ENCODE peak calls at places on chromosomes 12 and 14, in seven cellular contexts. V is NCI-H1092 treated with DMSO at 0.1 percent for 48 hours; K is uterus; I is testis; N is activated CD4-positive, alpha-beta T cell treated with anti-CD3 and anti-CD28 coated beads, Interleukin-2, amount 50 U/mL, for 1 hour; R is activated CD8-positive, alpha-beta memory T cell treated with anti-CD3 and anti-CD28 coated beads for 48 hours; X is GOT3. E is an unnamed sample.

GRCh38 chr12:8909752-8910151 is 4.6 kb upstream of the PHC1 start:
- DNase-seq in V (no peak), K (no peak), I (no peak), N (no peak), R (no peak), X (no peak), E (no peak)

GRCh38 chr12:70221626-70222025 is 21.6 kb upstream of the CNOT2 start:
- DNase-seq in V (no peak), K (no peak), I (no peak), N (no peak), R (no peak), X (no peak), E (no peak)

GRCh38 chr14:35140718-35141581 is 18.6 kb downstream of the PRORP start:
- DNase-seq in V (peak), K (no peak), I (no peak), N (no peak), R (no peak), X (no peak), E (peak)

GRCh38 chr14:77409131-77409533 is 14.2 kb downstream of the NOXRED1 start:
- DNase-seq in V (peak), K (no peak), I (no peak), N (no peak), R (no peak), X (no peak), E (no peak)

GRCh38 chr12:25322918-25323773 is 72.4 kb upstream of the KRAS start:
- DNase-seq in V (no peak), K (no peak), I (peak), N (no peak), R (no peak), X (no peak), E (no peak)

GRCh38 chr14:105092912-105093425 is 27.7 kb upstream of the GPR132 start:
- DNase-seq in V (no peak), K (peak), I (peak), N (peak), R (no peak), X (no peak), E (peak)

GRCh38 chr14:69558774-69559173 is 15.9 kb downstream of the CCDC177 start:
- DNase-seq in V (no peak), K (no peak), I (no peak), N (no peak), R (no peak), X (no peak), E (no peak)

GRCh38 chr12:70880744-70881143 is 39.8 kb downstream of the PTPRR start:
- DNase-seq in V (no peak), K (no peak), I (no peak), N (no peak), R (no peak), X (no peak), E (no peak)

GRCh38 chr12:45446013-45446412 is 230.1 kb downstream of the ANO6 start:
- DNase-seq in V (no peak), K (no peak), I (peak), N (no peak), R (no peak), X (no peak), E (no peak)